ENCODE peak calls at places on chromosome 12, in seven cellular contexts. One of them, this sample, is unnamed.

GRCh38 chr12:27841392-27841882 is 61.4 kb upstream of the MANSC4 start:
- DNase-seq in AG04449: no peak
- DNase-seq in fibroblast of mammary gland: no peak
- DNase-seq in psoas muscle: no peak
- DNase-seq in IMR-90: peak
- DNase-seq in foreskin fibroblast: peak
- DNase-seq in breast epithelium: no peak
- DNase-seq in this sample: no peak

GRCh38 chr12:77354766-77355362 is 289.5 kb upstream of the E2F7 start:
- DNase-seq in AG04449: no peak
- DNase-seq in fibroblast of mammary gland: peak
- DNase-seq in psoas muscle: no peak
- DNase-seq in IMR-90: peak
- DNase-seq in foreskin fibroblast: peak
- DNase-seq in breast epithelium: no peak
- DNase-seq in this sample: no peak

GRCh38 chr12:93060666-93061413 is 131.7 kb upstream of the EEA1 start:
- DNase-seq in AG04449: no peak
- DNase-seq in fibroblast of mammary gland: peak
- DNase-seq in psoas muscle: no peak
- DNase-seq in IMR-90: peak
- DNase-seq in foreskin fibroblast: peak
- DNase-seq in breast epithelium: no peak
- DNase-seq in this sample: no peak

GRCh38 chr12:94458882-94459772 is 540 bp downstream of the CEP83 start:
- DNase-seq in AG04449: no peak
- DNase-seq in fibroblast of mammary gland: peak
- DNase-seq in psoas muscle: no peak
- DNase-seq in IMR-90: peak
- DNase-seq in foreskin fibroblast: peak
- DNase-seq in breast epithelium: no peak
- DNase-seq in this sample: peak

GRCh38 chr12:34402899-34403705 is 380.8 kb downstream of the ALG10 start:
- DNase-seq in AG04449: no peak
- DNase-seq in fibroblast of mammary gland: no peak
- DNase-seq in psoas muscle: peak
- DNase-seq in IMR-90: no peak
- DNase-seq in foreskin fibroblast: no peak
- DNase-seq in breast epithelium: peak
- DNase-seq in this sample: no peak

GRCh38 chr12:73486256-73486655 is 1051.4 kb upstream of the ATXN7L3B start:
- DNase-seq in AG04449: no peak
- DNase-seq in fibroblast of mammary gland: no peak
- DNase-seq in psoas muscle: no peak
- DNase-seq in IMR-90: no peak
- DNase-seq in foreskin fibroblast: no peak
- DNase-seq in breast epithelium: no peak
- DNase-seq in this sample: no peak

GRCh38 chr12:103839103-103839502 is 1.9 kb downstream of the NT5DC3 start:
- DNase-seq in AG04449: no peak
- DNase-seq in fibroblast of mammary gland: no peak
- DNase-seq in psoas muscle: no peak
- DNase-seq in IMR-90: no peak
- DNase-seq in foreskin fibroblast: peak
- DNase-seq in breast epithelium: no peak
- DNase-seq in this sample: no peak

GRCh38 chr12:25458047-25458552 is 95.0 kb downstream of the LMNTD1 start:
- DNase-seq in AG04449: peak
- DNase-seq in fibroblast of mammary gland: peak
- DNase-seq in psoas muscle: no peak
- DNase-seq in IMR-90: peak
- DNase-seq in foreskin fibroblast: peak
- DNase-seq in breast epithelium: no peak
- DNase-seq in this sample: peak

GRCh38 chr12:122753213-122753571 is 568 bp downstream of the DENR start:
- DNase-seq in AG04449: no peak
- DNase-seq in fibroblast of mammary gland: no peak
- DNase-seq in psoas muscle: no peak
- DNase-seq in IMR-90: no peak
- DNase-seq in foreskin fibroblast: peak
- DNase-seq in breast epithelium: no peak
- DNase-seq in this sample: no peak

DNA sequence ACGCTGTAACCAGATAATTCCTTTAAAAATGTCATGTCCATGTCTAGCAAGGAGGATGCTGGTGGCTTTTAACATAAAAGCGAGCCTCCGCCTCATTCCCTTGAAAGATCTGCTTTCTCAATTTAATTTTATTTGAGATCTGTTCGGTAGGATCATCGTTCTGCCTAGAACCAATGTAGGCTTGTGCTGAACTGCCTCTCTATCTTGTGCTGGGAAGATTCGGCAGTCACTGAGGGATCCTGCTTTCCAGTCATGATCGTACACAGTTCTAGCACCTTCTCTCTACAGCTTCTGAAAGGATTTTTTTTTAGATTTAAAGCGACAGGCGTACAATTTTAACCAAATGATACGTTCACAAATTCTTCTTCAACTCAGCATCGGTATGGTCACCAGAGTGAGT is 54.3 kb downstream of the PEBP1 start:
- DNase-seq in AG04449: no peak
- DNase-seq in fibroblast of mammary gland: peak
- DNase-seq in psoas muscle: no peak
- DNase-seq in IMR-90: peak
- DNase-seq in foreskin fibroblast: peak
- DNase-seq in breast epithelium: no peak
- DNase-seq in this sample: peak
- H3K4me3 ChIP-seq in AG04449: peak
- H3K4me3 ChIP-seq in fibroblast of mammary gland: peak
- H3K4me3 ChIP-seq in psoas muscle: peak
- H3K4me3 ChIP-seq in IMR-90: peak
- H3K4me3 ChIP-seq in foreskin fibroblast: peak
- H3K4me3 ChIP-seq in breast epithelium: peak
- H3K4me3 ChIP-seq in this sample: no peak

GRCh38 chr12:97404549-97404948 is 58.1 kb upstream of the RMST start:
- DNase-seq in AG04449: no peak
- DNase-seq in fibroblast of mammary gland: peak
- DNase-seq in psoas muscle: no peak
- DNase-seq in IMR-90: peak
- DNase-seq in foreskin fibroblast: no peak
- DNase-seq in breast epithelium: no peak
- DNase-seq in this sample: peak
- TF ChIP-seq CTCF in AG04449: no peak
- TF ChIP-seq CTCF in fibroblast of mammary gland: peak
- TF ChIP-seq CTCF in psoas muscle: peak
- TF ChIP-seq CTCF in IMR-90: peak
- TF ChIP-seq CTCF in foreskin fibroblast: peak
- TF ChIP-seq CTCF in breast epithelium: peak
- TF ChIP-seq CTCF in this sample: peak

GRCh38 chr12:1530592-1531159 is 63.7 kb downstream of the FBXL14 start:
- DNase-seq in AG04449: no peak
- DNase-seq in fibroblast of mammary gland: no peak
- DNase-seq in psoas muscle: no peak
- DNase-seq in IMR-90: no peak
- DNase-seq in foreskin fibroblast: peak
- DNase-seq in breast epithelium: no peak
- DNase-seq in this sample: no peak

GRCh38 chr12:1531160-1531653 is 63.2 kb downstream of the FBXL14 start:
- DNase-seq in AG04449: no peak
- DNase-seq in fibroblast of mammary gland: no peak
- DNase-seq in psoas muscle: no peak
- DNase-seq in IMR-90: no peak
- DNase-seq in foreskin fibroblast: peak
- DNase-seq in breast epithelium: no peak
- DNase-seq in this sample: no peak

GRCh38 chr12:1532796-1533195 is 61.6 kb downstream of the FBXL14 start:
- DNase-seq in AG04449: no peak
- DNase-seq in fibroblast of mammary gland: no peak
- DNase-seq in psoas muscle: no peak
- DNase-seq in IMR-90: no peak
- DNase-seq in foreskin fibroblast: peak
- DNase-seq in breast epithelium: no peak
- DNase-seq in this sample: no peak

GRCh38 chr12:1532367-1532752 is 62.0 kb downstream of the FBXL14 start:
- DNase-seq in AG04449: no peak
- DNase-seq in fibroblast of mammary gland: no peak
- DNase-seq in psoas muscle: no peak
- DNase-seq in IMR-90: no peak
- DNase-seq in foreskin fibroblast: no peak
- DNase-seq in breast epithelium: no peak
- DNase-seq in this sample: no peak

DNA sequence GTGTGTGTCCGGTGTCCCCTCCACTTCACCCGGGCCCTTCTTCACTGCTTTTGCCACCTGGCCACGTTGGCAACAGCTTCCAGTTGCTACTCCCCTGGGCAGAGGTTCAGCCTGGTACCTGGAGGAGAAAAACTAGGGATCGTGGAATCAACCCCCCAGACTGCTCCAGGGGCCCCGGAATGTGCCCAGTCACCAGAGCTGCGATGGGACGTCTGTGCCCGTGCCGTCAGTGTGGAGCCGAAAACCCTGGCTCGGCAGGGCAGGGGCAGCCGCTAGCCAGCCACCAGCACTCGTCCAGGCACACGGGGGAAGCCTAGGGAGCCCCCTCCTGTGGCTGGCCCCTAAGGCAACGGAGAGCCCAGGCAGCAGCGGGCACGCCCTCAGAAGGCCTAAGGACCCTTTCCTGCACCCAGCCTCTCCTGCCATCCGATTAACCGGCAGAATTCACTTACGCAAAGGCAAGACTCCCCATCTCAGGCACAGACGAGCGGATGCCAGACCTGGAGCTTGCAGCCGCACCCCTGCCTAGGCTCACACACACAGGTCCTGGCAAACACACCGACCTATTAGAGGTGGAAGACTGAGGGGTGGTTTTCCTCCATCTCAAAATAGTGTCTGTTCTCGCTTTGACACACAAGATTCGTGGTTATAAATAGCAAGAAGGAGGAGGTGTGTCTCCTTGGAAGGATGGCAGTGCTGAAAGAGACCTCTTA is 62.6 kb downstream of the FBXL14 start:
- DNase-seq in AG04449: no peak
- DNase-seq in fibroblast of mammary gland: no peak
- DNase-seq in psoas muscle: no peak
- DNase-seq in IMR-90: no peak
- DNase-seq in foreskin fibroblast: peak
- DNase-seq in breast epithelium: no peak
- DNase-seq in this sample: no peak
- H3K4me3 ChIP-seq in AG04449: peak
- H3K4me3 ChIP-seq in fibroblast of mammary gland: peak
- H3K4me3 ChIP-seq in psoas muscle: peak
- H3K4me3 ChIP-seq in IMR-90: peak
- H3K4me3 ChIP-seq in foreskin fibroblast: peak
- H3K4me3 ChIP-seq in breast epithelium: peak
- H3K4me3 ChIP-seq in this sample: peak

DNA sequence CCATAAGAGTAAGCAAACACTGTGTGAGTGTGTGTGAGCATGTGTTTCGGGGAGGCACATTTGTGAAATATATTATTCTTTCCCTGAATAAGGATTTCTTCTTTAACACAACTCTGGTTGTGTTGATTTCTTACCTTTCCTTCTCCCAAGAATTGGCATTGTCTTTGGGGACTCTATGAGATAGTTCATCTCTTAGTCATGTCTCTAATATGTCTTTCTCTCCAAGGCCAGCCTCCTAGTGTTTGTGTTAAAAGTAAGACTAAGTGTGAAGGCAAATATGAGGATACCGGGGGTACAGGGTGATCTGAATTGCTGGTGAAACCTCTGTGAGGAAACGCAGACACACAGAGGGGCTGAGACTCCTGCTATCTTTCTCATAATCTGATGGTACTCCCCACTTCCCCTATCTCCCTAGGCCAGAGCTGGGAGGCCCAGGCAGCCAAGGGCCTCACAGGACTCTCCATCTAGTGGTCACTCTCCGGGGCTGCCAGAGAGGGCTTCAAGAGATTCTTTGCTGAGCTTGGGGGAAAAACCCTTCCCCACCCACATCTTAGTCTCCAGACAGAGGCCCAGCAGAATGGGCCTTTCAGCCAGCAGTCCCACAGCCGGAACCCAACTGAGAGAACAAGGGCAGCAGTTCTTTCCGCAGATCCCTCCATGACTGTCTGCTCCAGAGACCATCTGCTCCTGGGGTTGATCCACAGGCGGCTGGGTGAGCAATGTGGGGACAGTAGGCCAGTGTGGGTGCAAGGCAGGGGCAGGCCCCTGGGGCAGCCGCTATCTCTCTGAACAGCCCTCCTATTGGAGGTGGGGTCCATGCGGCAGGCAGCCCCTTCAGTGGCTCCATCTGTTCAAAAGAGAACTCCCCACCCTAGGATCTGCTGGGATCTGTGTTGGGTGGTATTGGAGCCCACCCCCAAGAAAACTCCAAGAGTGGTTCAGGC is 5.8 kb upstream of the HOXC12 start:
- DNase-seq in AG04449: no peak
- DNase-seq in fibroblast of mammary gland: no peak
- DNase-seq in psoas muscle: no peak
- DNase-seq in IMR-90: no peak
- DNase-seq in foreskin fibroblast: no peak
- DNase-seq in breast epithelium: no peak
- DNase-seq in this sample: no peak
- TF ChIP-seq CTCF in AG04449: no peak
- TF ChIP-seq CTCF in fibroblast of mammary gland: no peak
- TF ChIP-seq CTCF in psoas muscle: no peak
- TF ChIP-seq CTCF in IMR-90: no peak
- TF ChIP-seq CTCF in foreskin fibroblast: no peak
- TF ChIP-seq CTCF in breast epithelium: no peak
- TF ChIP-seq CTCF in this sample: no peak

GRCh38 chr12:66190519-66191406 is 1.7 kb downstream of the IRAK3 start:
- DNase-seq in AG04449: no peak
- DNase-seq in fibroblast of mammary gland: peak
- DNase-seq in psoas muscle: no peak
- DNase-seq in IMR-90: peak
- DNase-seq in foreskin fibroblast: peak
- DNase-seq in breast epithelium: no peak
- DNase-seq in this sample: peak
- H3K4me3 ChIP-seq in AG04449: no peak
- H3K4me3 ChIP-seq in fibroblast of mammary gland: peak
- H3K4me3 ChIP-seq in psoas muscle: peak
- H3K4me3 ChIP-seq in IMR-90: no peak
- H3K4me3 ChIP-seq in foreskin fibroblast: no peak
- H3K4me3 ChIP-seq in breast epithelium: no peak
- H3K4me3 ChIP-seq in this sample: no peak

DNA sequence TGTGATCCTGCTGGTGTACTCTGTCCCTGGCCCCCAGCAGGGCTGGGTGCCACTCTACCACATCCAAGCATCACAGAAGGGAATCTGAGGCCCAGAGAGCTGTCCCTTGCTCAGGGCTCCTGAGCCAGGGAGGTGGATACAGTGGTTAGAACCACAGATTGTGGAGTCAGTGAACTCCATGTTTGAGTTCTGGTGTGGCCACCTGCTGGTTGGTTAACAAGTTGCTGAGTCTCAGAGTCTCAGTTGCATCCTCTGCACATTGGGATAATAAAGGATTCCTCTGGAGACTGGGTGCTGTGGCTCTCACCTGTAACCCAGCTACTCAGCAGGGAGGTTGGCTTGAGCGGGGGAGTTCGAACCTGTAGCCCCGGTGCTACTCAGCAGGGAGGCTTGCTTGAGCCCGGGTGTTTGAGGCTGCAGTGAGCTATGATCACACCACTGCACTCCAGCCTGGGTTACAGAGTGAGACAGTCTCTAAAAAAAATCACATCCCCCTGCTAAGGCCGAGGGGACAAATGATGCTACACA is 39.4 kb downstream of the MVK start:
- DNase-seq in AG04449: no peak
- DNase-seq in fibroblast of mammary gland: peak
- DNase-seq in psoas muscle: no peak
- DNase-seq in IMR-90: peak
- DNase-seq in foreskin fibroblast: peak
- DNase-seq in breast epithelium: no peak
- DNase-seq in this sample: peak
- TF ChIP-seq CTCF in AG04449: peak
- TF ChIP-seq CTCF in fibroblast of mammary gland: peak
- TF ChIP-seq CTCF in psoas muscle: no peak
- TF ChIP-seq CTCF in IMR-90: peak
- TF ChIP-seq CTCF in foreskin fibroblast: peak
- TF ChIP-seq CTCF in breast epithelium: no peak
- TF ChIP-seq CTCF in this sample: peak

This sample was measured in epithelial cell of esophagus.